ENCODE peak calls at places on chromosomes 6 and 20, in eight cellular contexts. M, K, B, O, W, Z, E and R are unnamed samples. For H3K4me1, the result is how much of the 10 kb centered on the place peaks cover.

GRCh38 chr20:39291301-39291700 is 329.2 kb downstream of the DHX35 start:
- DNase-seq in B (no peak), K (no peak), Z (no peak), W (no peak), O (no peak), E (no peak), M (no peak), R (no peak)

GRCh38 chr6:146650799-146651481 is 52.2 kb downstream of the ADGB start:
- DNase-seq in K (no peak), M (no peak), E (no peak), B (no peak), W (no peak), O (no peak), Z (no peak), R (no peak)

GRCh38 chr6:53517021-53517420 is 27.9 kb downstream of the GCLC start:
- DNase-seq in O (no peak), Z (no peak), K (no peak), W (no peak), M (no peak), E (no peak), B (peak), R (no peak)

GRCh38 chr20:57837208-57838035 is 127.6 kb upstream of the PMEPA1 start:
- DNase-seq in B (no peak), O (peak), K (no peak), Z (no peak), W (no peak), M (no peak), E (no peak), R (no peak)

GRCh38 chr6:24719125-24719931 is at the start of gene C6orf62:
- DNase-seq in Z (no peak), K (no peak), W (peak), E (peak), B (peak), O (no peak), M (no peak), R (no peak)

GRCh38 chr6:16049178-16049577 is 79.7 kb upstream of the MYLIP start:
- DNase-seq in Z (no peak), M (no peak), K (no peak), O (no peak), B (no peak), W (no peak), E (no peak), R (no peak)

GRCh38 chr20:38355161-38356012 is 9.1 kb downstream of the LBP start:
- DNase-seq in K (no peak), E (no peak), W (no peak), M (peak), B (no peak), O (peak), Z (no peak), R (no peak)

GRCh38 chr6:99522531-99522930 is 7.3 kb upstream of the USP45 start:
- DNase-seq in W (no peak), B (no peak), K (no peak), O (no peak), M (no peak), Z (no peak), E (no peak), R (no peak)

GRCh38 chr6:43926644-43927524 is 156.9 kb downstream of the VEGFA start:
- DNase-seq in M (peak), K (peak), B (peak), Z (peak), W (no peak), E (no peak), O (peak), R (peak)

GRCh38 chr6:120451508-120451907 is 882.8 kb downstream of the TBC1D32 start:
- DNase-seq in O (no peak), Z (no peak), W (no peak), K (no peak), E (no peak), M (no peak), B (no peak), R (no peak)

GRCh38 chr20:48298851-48299484 is 513.7 kb upstream of the SULF2 start:
- DNase-seq in W (peak), E (no peak), Z (no peak), B (peak), K (no peak), M (no peak), O (no peak), R (peak)

GRCh38 chr20:53778736-53779135 is 185.1 kb upstream of the ZNF217 start:
- DNase-seq in W (no peak), B (no peak), Z (no peak), M (no peak), O (no peak), E (no peak), K (no peak), R (no peak)

GRCh38 chr6:75275067-75275466 is 9.5 kb downstream of the TMEM30A start:
- DNase-seq in O (no peak), K (no peak), M (no peak), B (peak), Z (no peak), E (no peak), W (no peak), R (no peak)

GRCh38 chr20:25344634-25345033 is 46.0 kb downstream of the ABHD12 start:
- DNase-seq in M (no peak), B (no peak), Z (no peak), W (no peak), E (no peak), O (no peak), K (no peak), R (no peak)

GRCh38 chr20:11204926-11205768 is 531.3 kb upstream of the JAG1 start:
- DNase-seq in B (no peak), O (peak), M (no peak), Z (peak), E (no peak), W (peak), K (no peak), R (peak)

GRCh38 chr6:90197854-90198496 is 98.7 kb downstream of the BACH2 start:
- DNase-seq in B (no peak), O (no peak), M (peak), E (no peak), W (no peak), K (no peak), Z (no peak), R (no peak)

GRCh38 chr6:38984723-38985122 is 63.9 kb upstream of the GLP1R start:
- DNase-seq in O (no peak), B (no peak), M (no peak), K (no peak), Z (no peak), W (no peak), E (no peak), R (no peak)

GRCh38 chr6:12110523-12111154 is 98.5 kb downstream of the HIVEP1 start:
- DNase-seq in W (no peak), E (no peak), B (no peak), M (no peak), Z (no peak), K (no peak), O (no peak), R (no peak)

GRCh38 chr20:53609501-53610445 is 16.1 kb upstream of the ZNF217 start:
- DNase-seq in O (no peak), M (peak), B (no peak), Z (peak), E (peak), K (peak), W (no peak), R (no peak)

GRCh38 chr6:152727507-152727906 is 23.1 kb upstream of the VIP start:
- DNase-seq in M (no peak), Z (no peak), W (no peak), K (no peak), B (no peak), E (no peak), O (peak), R (no peak)

GRCh38 chr20:54324652-54325285 is 116.9 kb downstream of the PFDN4 start:
- DNase-seq in K (no peak), E (no peak), Z (no peak), M (no peak), B (no peak), O (no peak), W (no peak), R (no peak)

GRCh38 chr6:169266746-169267629 is 13.3 kb upstream of the THBS2 start:
- DNase-seq in M (no peak), K (no peak), O (no peak), Z (no peak), W (no peak), E (no peak), B (no peak), R (no peak)

GRCh38 chr6:144365176-144365710 is 80.1 kb downstream of the UTRN start:
- DNase-seq in W (no peak), E (no peak), Z (no peak), B (no peak), K (no peak), M (no peak), O (no peak), R (no peak)

GRCh38 chr6:61833176-61833716 is 452.8 kb downstream of the KHDRBS2 start:
- DNase-seq in K (no peak), M (no peak), E (no peak), Z (no peak), O (no peak), W (no peak), B (no peak), R (no peak)

GRCh38 chr6:118722820-118723526 is 71.6 kb upstream of the CEP85L start:
- DNase-seq in W (no peak), E (no peak), Z (no peak), O (no peak), K (no peak), B (no peak), M (no peak), R (no peak)

GRCh38 chr6:20367716-20368485 is 33.8 kb upstream of the E2F3 start:
- DNase-seq in W (no peak), Z (no peak), B (no peak), K (no peak), E (no peak), O (no peak), M (no peak), R (no peak)

GRCh38 chr6:31474871-31475286 is 23.1 kb upstream of the MICB start:
- DNase-seq in W (no peak), M (no peak), B (no peak), Z (no peak), E (no peak), O (peak), K (no peak), R (no peak)

GRCh38 chr6:122730775-122731386 is 48.6 kb upstream of the FABP7 start:
- DNase-seq in M (no peak), Z (no peak), K (no peak), E (no peak), B (no peak), O (no peak), W (no peak), R (no peak)

GRCh38 chr6:89662659-89663223 is 24.2 kb upstream of the LYRM2 start:
- DNase-seq in O (no peak), M (no peak), E (no peak), K (no peak), B (no peak), W (no peak), Z (no peak), R (no peak)

GRCh38 chr6:11288065-11288464 is 55.6 kb upstream of the NEDD9 start:
- DNase-seq in B (no peak), W (no peak), M (no peak), O (no peak), E (peak), Z (no peak), K (peak), R (no peak)

GRCh38 chr6:49550413-49551125 is at the start of gene C6orf141:
- DNase-seq in W (no peak), E (peak), M (peak), K (peak), B (peak), O (peak), Z (no peak), R (peak)

GRCh38 chr20:1870792-1871550 is 24.2 kb upstream of the SIRPA start:
- DNase-seq in E (no peak), B (no peak), W (no peak), K (no peak), O (no peak), M (no peak), Z (no peak), R (no peak)

GRCh38 chr20:53622247-53623114 is 28.8 kb upstream of the ZNF217 start:
- DNase-seq in M (peak), O (no peak), B (no peak), K (no peak), E (no peak), W (no peak), Z (no peak), R (no peak)

GRCh38 chr6:106745396-106745795 is 116.0 kb downstream of the QRSL1 start:
- DNase-seq in M (no peak), Z (no peak), W (no peak), K (no peak), B (no peak), O (no peak), E (no peak), R (no peak)

GRCh38 chr6:106745824-106746610 is 116.6 kb downstream of the QRSL1 start:
- DNase-seq in E (no peak), M (no peak), B (peak), O (no peak), W (no peak), Z (no peak), K (no peak), R (no peak)

GRCh38 chr6:106747139-106747538 is 117.8 kb downstream of the QRSL1 start:
- DNase-seq in B (peak), M (no peak), Z (no peak), K (no peak), O (no peak), W (no peak), E (no peak), R (no peak)

GRCh38 chr6:106744781-106745180 is 115.4 kb downstream of the QRSL1 start:
- DNase-seq in O (no peak), W (no peak), K (no peak), E (no peak), B (no peak), Z (no peak), M (no peak), R (no peak)

DNA sequence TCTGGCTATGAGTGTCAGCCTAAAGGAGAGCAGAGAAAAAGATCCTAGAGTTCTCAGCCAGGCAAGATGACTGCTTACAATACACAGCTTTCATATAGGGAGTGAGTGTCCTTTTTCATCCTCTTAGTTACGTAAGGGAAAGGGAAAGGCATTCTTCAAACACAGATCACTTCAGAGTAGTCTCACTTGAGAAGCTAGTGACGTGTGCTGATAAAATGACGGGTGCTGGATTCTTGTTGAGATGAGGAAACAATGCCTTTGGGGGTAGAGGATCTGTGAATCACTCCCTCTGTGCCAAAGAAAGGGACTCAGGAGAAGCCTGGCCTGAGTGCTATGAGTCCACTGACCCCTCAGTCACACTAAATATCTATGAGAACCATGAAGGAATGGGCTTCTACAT is 117.3 kb downstream of the QRSL1 start:
- DNase-seq in E (no peak), M (no peak), Z (no peak), O (no peak), K (no peak), W (no peak), B (peak), R (no peak)
- H3K4me1 ChIP-seq in E (under half), M (under half), Z (under half), O (under half), K (under half), W (under half), B (half or more), R (half or more)

DNA sequence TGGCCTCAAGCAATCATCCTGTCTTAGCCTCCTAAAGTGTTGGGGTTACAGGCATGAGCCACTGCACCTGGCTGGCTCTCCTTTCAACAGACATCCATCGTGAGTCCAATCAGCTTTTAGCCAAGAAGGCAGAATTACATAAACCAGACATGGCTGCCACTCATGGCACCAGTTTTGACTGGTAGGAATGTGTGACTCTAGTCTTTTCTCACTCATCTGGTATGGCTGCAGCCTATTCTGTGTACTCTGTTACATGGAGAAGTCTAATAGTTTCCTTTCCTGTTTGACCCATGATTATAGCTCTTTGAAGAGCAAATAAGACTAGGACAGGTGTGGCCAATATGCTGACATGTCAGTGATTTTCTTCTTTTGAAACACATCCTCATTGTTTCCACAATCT is 27.0 kb upstream of the RNF144B start:
- DNase-seq in M (no peak), O (no peak), Z (no peak), W (no peak), E (no peak), B (no peak), K (no peak), R (no peak)
- TF ChIP-seq CTCF in M (no peak), O (no peak), Z (no peak), W (no peak), E (no peak), B (no peak), K (no peak), R (no peak)

GRCh38 chr6:26022737-26023136 is 60.1 kb downstream of the TRIM38 start:
- DNase-seq in M (no peak), K (no peak), O (no peak), Z (no peak), E (no peak), W (no peak), B (no peak), R (no peak)
- H3K4me1 ChIP-seq in M (under half), K (under half), O (under half), Z (half or more), E (under half), W (under half), B (under half), R (under half)

GRCh38 chr6:98094696-98095095 is 739.7 kb upstream of the POU3F2 start:
- DNase-seq in K (no peak), W (no peak), E (no peak), M (no peak), Z (no peak), O (no peak), B (peak), R (no peak)
- TF ChIP-seq CTCF in K (no peak), W (no peak), E (no peak), M (no peak), Z (no peak), O (no peak), B (no peak), R (no peak)

GRCh38 chr6:42393339-42393738 is 58.4 kb downstream of the TRERF1 start:
- DNase-seq in W (no peak), Z (no peak), E (no peak), O (no peak), M (no peak), B (no peak), K (no peak), R (no peak)
- H3K4me1 ChIP-seq in W (under half), Z (under half), E (under half), O (under half), M (under half), B (under half), K (under half), R (under half)

GRCh38 chr6:13554929-13555333 is 19.5 kb upstream of the SIRT5 start:
- DNase-seq in O (peak), Z (peak), M (no peak), W (peak), E (no peak), K (no peak), B (no peak), R (no peak)
- TF ChIP-seq CTCF in O (no peak), Z (peak), M (no peak), W (no peak), E (no peak), K (no peak), B (no peak), R (no peak)

GRCh38 chr6:33413601-33414120 is 2.8 kb downstream of the PHF1 start:
- DNase-seq in B (no peak), K (no peak), Z (no peak), M (no peak), W (no peak), O (no peak), E (no peak), R (no peak)
- H3K4me1 ChIP-seq in B (under half), K (under half), Z (half or more), M (under half), W (half or more), O (under half), E (half or more), R (under half)

DNA sequence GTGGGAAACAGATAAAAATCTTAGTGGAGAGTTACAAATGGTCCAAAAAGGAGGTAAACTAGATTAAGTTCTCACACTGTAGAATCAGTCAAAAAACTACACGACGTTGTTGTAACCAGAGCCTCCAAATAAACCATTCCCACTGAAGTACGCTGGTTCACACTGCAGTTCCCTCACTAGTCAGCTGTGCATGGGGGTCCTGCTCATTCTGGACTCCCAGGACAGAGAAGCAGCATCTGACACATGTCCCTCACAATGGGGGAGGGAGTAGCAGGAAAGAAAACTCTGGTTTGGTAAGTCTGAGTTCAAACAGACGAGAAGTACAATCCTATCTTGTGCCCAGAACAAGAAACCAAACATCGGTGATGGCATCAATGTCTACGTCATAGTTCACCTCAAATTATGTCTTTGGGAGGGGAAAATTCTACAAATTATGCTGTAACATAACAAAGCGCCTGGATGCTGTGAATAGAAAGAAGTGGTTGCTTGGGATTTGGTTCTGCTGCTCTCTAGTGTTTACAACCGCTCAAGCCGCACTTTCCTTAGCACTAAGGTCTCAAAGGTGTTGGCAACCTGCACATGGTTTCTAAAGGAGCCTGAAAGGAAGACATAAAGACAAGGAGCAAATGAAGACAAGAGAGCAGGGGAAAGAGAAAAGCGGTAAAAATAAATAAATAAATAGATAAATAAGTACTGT is 208.0 kb downstream of the GMDS start:
- DNase-seq in M (no peak), W (no peak), B (no peak), O (no peak), K (no peak), E (no peak), Z (no peak), R (no peak)
- TF ChIP-seq CTCF in M (peak), W (peak), B (no peak), O (peak), K (no peak), E (no peak), Z (peak), R (no peak)

DNA sequence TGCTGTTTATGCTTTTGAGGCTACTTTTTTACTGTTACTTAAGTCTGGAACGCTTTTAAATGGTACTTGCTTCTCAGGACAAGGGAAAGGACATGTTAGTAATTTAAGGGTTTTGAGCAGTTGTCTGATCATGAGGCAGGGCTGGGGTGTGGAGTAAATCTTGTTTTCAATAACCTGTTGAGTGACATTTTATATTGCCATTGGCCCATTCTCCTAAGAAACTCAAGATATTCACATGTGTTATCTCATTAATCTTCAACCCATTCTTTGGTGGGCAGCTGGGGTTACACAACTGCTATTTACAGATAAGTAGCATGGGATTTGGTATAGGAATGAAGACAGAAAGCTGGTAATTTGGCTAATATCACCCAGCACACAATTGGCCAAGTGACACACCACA is 44.6 kb upstream of the IL17A start:
- DNase-seq in O (no peak), B (no peak), M (no peak), E (no peak), W (no peak), K (no peak), Z (no peak), R (no peak)
- H3K4me1 ChIP-seq in O (under half), B (under half), M (under half), E (under half), W (under half), K (under half), Z (under half), R (under half)